ENCODE peak calls at places on chromosomes 6 and 20, in ten cellular contexts. K, F, M, J, T, Q, L, G, R and W are unnamed samples.

GRCh38 chr20:47320990-47321805 is 35.3 kb downstream of the ZMYND8 start:
- DNase-seq in K (no peak), F (peak), M (no peak), J (peak), T (no peak), Q (no peak), L (no peak), G (no peak), R (no peak), W (no peak)

GRCh38 chr20:13687827-13688226 is 49.1 kb upstream of the TASP1 start:
- DNase-seq in K (no peak), F (no peak), M (no peak), J (no peak), T (no peak), Q (no peak), L (no peak), G (no peak), R (no peak), W (no peak)

GRCh38 chr6:89180971-89181370 is 35.1 kb downstream of the PM20D2 start:
- DNase-seq in K (no peak), F (no peak), M (no peak), J (no peak), T (no peak), Q (no peak), L (no peak), G (no peak), R (no peak), W (no peak)

GRCh38 chr20:46572181-46572580 is 21.7 kb upstream of the OCSTAMP start:
- DNase-seq in K (peak), F (no peak), M (no peak), J (no peak), T (no peak), Q (no peak), L (no peak), G (peak), R (peak), W (no peak)

GRCh38 chr20:41776450-41776849 is 158.3 kb upstream of the CHD6 start:
- DNase-seq in K (no peak), F (no peak), M (no peak), J (no peak), T (no peak), Q (no peak), L (no peak), G (no peak), R (no peak), W (no peak)

GRCh38 chr6:110475255-110475654 is 1.2 kb downstream of the SLC22A16 start:
- DNase-seq in K (no peak), F (no peak), M (no peak), J (no peak), T (no peak), Q (peak), L (peak), G (peak), R (no peak), W (no peak)

GRCh38 chr20:19440660-19441527 is 228.5 kb downstream of the SLC24A3 start:
- DNase-seq in K (no peak), F (no peak), M (no peak), J (no peak), T (no peak), Q (no peak), L (no peak), G (no peak), R (no peak), W (no peak)

GRCh38 chr6:71412559-71412958 is 123.9 kb downstream of the OGFRL1 start:
- DNase-seq in K (no peak), F (no peak), M (peak), J (no peak), T (no peak), Q (no peak), L (no peak), G (no peak), R (peak), W (no peak)

GRCh38 chr6:139020689-139021088 is 7.9 kb upstream of the ABRACL start:
- DNase-seq in K (no peak), F (peak), M (no peak), J (no peak), T (no peak), Q (no peak), L (no peak), G (no peak), R (no peak), W (no peak)

GRCh38 chr6:157317129-157317814 is 6.0 kb downstream of the TMEM242 start:
- DNase-seq in K (peak), F (peak), M (peak), J (peak), T (peak), Q (no peak), L (peak), G (peak), R (peak), W (peak)

GRCh38 chr6:45783716-45784115 is 231.9 kb downstream of the CLIC5 start:
- DNase-seq in K (no peak), F (no peak), M (no peak), J (no peak), T (no peak), Q (no peak), L (no peak), G (no peak), R (no peak), W (no peak)

GRCh38 chr6:159608961-159609673 is 83.9 kb downstream of the SOD2 start:
- DNase-seq in K (no peak), F (no peak), M (no peak), J (no peak), T (no peak), Q (no peak), L (no peak), G (no peak), R (peak), W (peak)

GRCh38 chr6:163585932-163586437 is 171.5 kb downstream of the QKI start:
- DNase-seq in K (no peak), F (no peak), M (peak), J (no peak), T (no peak), Q (no peak), L (peak), G (peak), R (no peak), W (peak)

GRCh38 chr20:4920131-4920530 is 81.2 kb downstream of the SLC23A2 start:
- DNase-seq in K (no peak), F (no peak), M (no peak), J (no peak), T (no peak), Q (no peak), L (no peak), G (no peak), R (no peak), W (no peak)

GRCh38 chr6:84422380-84422968 is 195.0 kb upstream of the CEP162 start:
- DNase-seq in K (peak), F (peak), M (no peak), J (no peak), T (peak), Q (no peak), L (peak), G (peak), R (peak), W (peak)

GRCh38 chr6:61200444-61200843 is 1085.6 kb downstream of the KHDRBS2 start:
- DNase-seq in K (no peak), F (no peak), M (no peak), J (no peak), T (no peak), Q (no peak), L (no peak), G (no peak), R (no peak), W (no peak)

GRCh38 chr6:45378324-45378926 is 691 bp upstream of the SUPT3H start:
- DNase-seq in K (peak), F (no peak), M (peak), J (peak), T (no peak), Q (no peak), L (no peak), G (peak), R (peak), W (peak)

GRCh38 chr20:9330151-9330550 is 184.2 kb upstream of the LAMP5 start:
- DNase-seq in K (no peak), F (peak), M (no peak), J (no peak), T (no peak), Q (no peak), L (no peak), G (no peak), R (no peak), W (no peak)

GRCh38 chr20:54405540-54405939 is 69.9 kb upstream of the DOK5 start:
- DNase-seq in K (no peak), F (no peak), M (no peak), J (no peak), T (no peak), Q (no peak), L (no peak), G (no peak), R (no peak), W (no peak)

GRCh38 chr6:107435798-107436197 is 23.6 kb downstream of the PDSS2 start:
- DNase-seq in K (no peak), F (no peak), M (no peak), J (no peak), T (no peak), Q (no peak), L (no peak), G (no peak), R (no peak), W (no peak)

GRCh38 chr6:127516676-127517273 is 2.4 kb downstream of the MTCL3 start:
- DNase-seq in K (no peak), F (peak), M (no peak), J (no peak), T (peak), Q (no peak), L (peak), G (no peak), R (peak), W (no peak)

GRCh38 chr6:118469468-118469867 is 78.6 kb upstream of the PLN start:
- DNase-seq in K (no peak), F (no peak), M (no peak), J (no peak), T (peak), Q (no peak), L (no peak), G (no peak), R (no peak), W (no peak)

GRCh38 chr20:39607124-39607523 is 645.0 kb downstream of the DHX35 start:
- DNase-seq in K (no peak), F (no peak), M (no peak), J (no peak), T (no peak), Q (no peak), L (no peak), G (no peak), R (no peak), W (no peak)

GRCh38 chr6:168623736-168624135 is 182.8 kb downstream of the SMOC2 start:
- DNase-seq in K (no peak), F (no peak), M (no peak), J (no peak), T (no peak), Q (no peak), L (no peak), G (no peak), R (no peak), W (no peak)

GRCh38 chr6:25727028-25727427 is 27.5 kb upstream of the SLC17A4 start:
- DNase-seq in K (no peak), F (no peak), M (no peak), J (no peak), T (no peak), Q (no peak), L (no peak), G (no peak), R (no peak), W (no peak)

DNA sequence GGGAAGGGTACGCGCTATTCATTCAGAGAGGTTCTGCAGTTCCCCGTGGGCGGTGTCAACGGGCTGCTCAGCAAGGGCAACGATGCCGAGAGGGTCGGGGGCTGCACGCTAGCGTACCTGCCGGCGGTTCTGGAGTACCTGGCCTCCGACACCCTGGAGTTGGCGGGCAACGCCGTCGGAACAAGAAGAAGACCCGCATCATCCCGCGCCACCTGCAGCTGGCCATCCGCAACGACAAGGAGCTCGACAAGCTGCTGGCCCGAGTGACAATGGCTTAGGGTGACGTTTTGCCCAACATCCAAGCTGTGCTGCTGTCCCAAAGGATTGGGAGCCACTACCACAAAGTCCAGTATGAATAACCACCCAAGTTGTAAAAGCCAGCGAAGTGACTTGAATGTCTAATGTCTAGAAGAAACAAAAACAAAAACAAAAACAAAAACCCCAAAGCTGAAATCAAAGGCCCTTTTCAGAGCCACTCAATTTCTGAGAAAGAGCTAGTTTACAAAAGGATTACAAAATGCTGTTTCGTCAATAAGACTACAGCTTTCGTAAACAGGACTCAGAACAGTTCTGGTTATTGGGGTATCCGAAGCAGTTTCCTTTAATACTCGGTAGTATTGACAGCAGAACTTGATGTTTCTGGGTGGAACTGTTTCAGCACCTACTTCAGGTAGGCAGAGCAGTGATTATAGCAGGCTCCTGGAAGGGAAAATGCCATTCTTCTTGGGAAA is 21.9 kb upstream of the SLC17A4 start:
- DNase-seq in K (no peak), F (no peak), M (no peak), J (no peak), T (no peak), Q (no peak), L (no peak), G (no peak), R (no peak), W (no peak)
- TF ChIP-seq POLR2A in K (no peak), F (no peak), M (no peak), J (no peak), T (no peak), Q (no peak), L (no peak), G (no peak), R (no peak), W (no peak)

GRCh38 chr6:33273924-33274902 is 2.3 kb downstream of the RPS18 start:
- DNase-seq in K (no peak), F (no peak), M (no peak), J (no peak), T (no peak), Q (no peak), L (no peak), G (no peak), R (no peak), W (no peak)
- TF ChIP-seq POLR2A in K (no peak), F (no peak), M (no peak), J (no peak), T (no peak), Q (no peak), L (no peak), G (no peak), R (no peak), W (no peak)

GRCh38 chr20:16978497-16978896 is 230.3 kb downstream of the OTOR start:
- DNase-seq in K (no peak), F (no peak), M (no peak), J (no peak), T (no peak), Q (no peak), L (no peak), G (no peak), R (no peak), W (no peak)
- TF ChIP-seq POLR2A in K (no peak), F (no peak), M (no peak), J (no peak), T (no peak), Q (no peak), L (no peak), G (no peak), R (no peak), W (no peak)

GRCh38 chr20:62135573-62136266 is 7.5 kb downstream of the PSMA7 start:
- DNase-seq in K (no peak), F (no peak), M (no peak), J (no peak), T (no peak), Q (no peak), L (no peak), G (no peak), R (no peak), W (no peak)
- TF ChIP-seq POLR2A in K (no peak), F (no peak), M (no peak), J (no peak), T (no peak), Q (no peak), L (no peak), G (no peak), R (no peak), W (no peak)

GRCh38 chr20:3768342-3769130 is 983 bp upstream of the ADISSP start:
- DNase-seq in K (peak), F (peak), M (peak), J (peak), T (peak), Q (no peak), L (peak), G (peak), R (peak), W (peak)
- TF ChIP-seq POLR2A in K (peak), F (no peak), M (no peak), J (no peak), T (no peak), Q (no peak), L (no peak), G (no peak), R (peak), W (peak)

GRCh38 chr20:10492844-10493243 is 57.7 kb downstream of the SLX4IP start:
- DNase-seq in K (no peak), F (no peak), M (no peak), J (no peak), T (no peak), Q (no peak), L (no peak), G (no peak), R (no peak), W (no peak)

GRCh38 chr20:10489853-10490627 is 54.9 kb downstream of the SLX4IP start:
- DNase-seq in K (no peak), F (no peak), M (no peak), J (no peak), T (no peak), Q (no peak), L (no peak), G (no peak), R (no peak), W (no peak)

GRCh38 chr20:10492065-10492464 is 57.0 kb downstream of the SLX4IP start:
- DNase-seq in K (no peak), F (no peak), M (no peak), J (no peak), T (no peak), Q (no peak), L (no peak), G (no peak), R (no peak), W (no peak)

GRCh38 chr20:10488436-10489053 is 53.4 kb downstream of the SLX4IP start:
- DNase-seq in K (no peak), F (no peak), M (no peak), J (no peak), T (no peak), Q (no peak), L (no peak), G (no peak), R (no peak), W (no peak)

DNA sequence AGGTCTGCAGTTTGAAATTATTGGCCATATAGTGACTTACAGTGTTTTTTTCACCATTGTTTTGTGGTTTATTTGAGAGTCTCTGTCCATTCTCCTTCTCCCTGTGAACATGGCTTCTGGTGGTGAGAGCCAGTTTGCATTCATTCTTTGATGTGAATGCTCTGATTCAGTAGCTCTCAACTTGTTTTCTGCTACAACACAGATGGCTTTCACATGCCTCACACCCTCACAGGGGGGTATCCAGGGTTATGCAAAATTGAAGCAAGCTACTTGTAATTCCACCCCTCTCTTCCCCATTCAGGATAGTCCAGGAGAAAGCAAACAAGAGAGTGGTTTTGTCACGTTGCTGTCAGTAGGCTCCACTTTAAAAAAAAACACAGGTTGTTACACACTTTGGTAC is 55.6 kb downstream of the SLX4IP start:
- DNase-seq in K (no peak), F (no peak), M (no peak), J (no peak), T (no peak), Q (no peak), L (no peak), G (no peak), R (no peak), W (no peak)
- TF ChIP-seq POLR2A in K (no peak), F (no peak), M (no peak), J (no peak), T (no peak), Q (no peak), L (no peak), G (no peak), R (no peak), W (no peak)

GRCh38 chr6:38512211-38512610 is 127.5 kb downstream of the BTBD9 start:
- DNase-seq in K (no peak), F (no peak), M (no peak), J (no peak), T (no peak), Q (no peak), L (no peak), G (no peak), R (no peak), W (no peak)
- TF ChIP-seq POLR2A in K (no peak), F (no peak), M (no peak), J (no peak), T (no peak), Q (no peak), L (no peak), G (no peak), R (no peak), W (no peak)

DNA sequence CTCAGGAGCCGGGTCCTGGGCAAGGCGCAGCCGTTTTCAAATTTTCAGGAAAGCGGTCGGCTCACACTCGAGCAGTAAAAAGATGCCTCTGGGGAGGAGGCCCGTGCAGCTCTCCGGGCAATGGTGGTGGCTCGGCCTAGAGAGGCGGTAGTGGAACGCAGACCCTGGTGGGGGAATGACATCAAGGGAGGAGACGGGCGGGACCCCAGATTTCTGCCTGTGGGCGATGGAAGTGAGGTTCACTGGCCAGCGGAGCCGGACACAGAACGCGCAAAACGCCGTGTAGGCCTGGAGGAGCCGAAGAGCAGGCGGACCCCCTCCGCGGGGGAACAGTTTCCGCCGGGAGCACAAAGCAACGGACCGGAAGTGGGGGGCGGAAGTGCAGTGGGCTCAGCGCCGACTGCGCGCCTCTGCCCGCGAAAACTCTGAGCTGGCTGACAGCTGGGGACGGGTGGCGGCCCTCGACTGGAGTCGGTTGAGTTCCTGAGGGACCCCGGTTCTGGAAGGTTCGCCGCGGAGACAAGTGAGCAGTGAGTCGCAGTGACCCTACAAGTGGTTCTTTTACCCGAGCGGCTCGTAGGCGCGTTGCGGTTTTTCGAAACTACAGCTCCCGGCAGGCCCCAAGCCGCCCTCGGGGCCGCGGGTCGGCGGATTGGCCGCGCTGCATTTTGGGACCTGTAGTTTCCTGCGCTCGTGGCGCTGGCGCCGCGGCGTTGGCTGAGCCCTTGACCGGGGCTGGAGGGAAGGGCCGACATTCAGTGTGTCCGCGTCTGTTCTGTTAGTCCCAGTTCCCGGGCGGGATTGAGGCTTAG is at the start of gene RTEL1:
- DNase-seq in K (peak), F (peak), M (peak), J (peak), T (peak), Q (no peak), L (peak), G (peak), R (peak), W (peak)
- TF ChIP-seq POLR2A in K (peak), F (peak), M (peak), J (no peak), T (peak), Q (no peak), L (no peak), G (peak), R (no peak), W (peak)

GRCh38 chr6:14453712-14454466 is 336.3 kb downstream of the CD83 start:
- DNase-seq in K (no peak), F (no peak), M (no peak), J (no peak), T (no peak), Q (no peak), L (no peak), G (no peak), R (no peak), W (no peak)

GRCh38 chr6:14451594-14452374 is 334.2 kb downstream of the CD83 start:
- DNase-seq in K (no peak), F (no peak), M (no peak), J (no peak), T (no peak), Q (no peak), L (no peak), G (no peak), R (no peak), W (no peak)

GRCh38 chr6:14454467-14454763 is 336.8 kb downstream of the CD83 start:
- DNase-seq in K (no peak), F (peak), M (no peak), J (no peak), T (no peak), Q (no peak), L (no peak), G (no peak), R (no peak), W (no peak)

GRCh38 chr6:14450133-14451040 is 332.8 kb downstream of the CD83 start:
- DNase-seq in K (no peak), F (no peak), M (no peak), J (no peak), T (no peak), Q (no peak), L (no peak), G (no peak), R (no peak), W (no peak)

GRCh38 chr6:14452567-14453527 is 335.3 kb downstream of the CD83 start:
- DNase-seq in K (no peak), F (no peak), M (no peak), J (no peak), T (no peak), Q (no peak), L (no peak), G (no peak), R (no peak), W (no peak)
- TF ChIP-seq POLR2A in K (no peak), F (no peak), M (no peak), J (no peak), T (no peak), Q (no peak), L (no peak), G (no peak), R (no peak), W (no peak)